ENCODE peak calls at places on chromosomes 1 and 21, in six cellular contexts. R, L, K, N, W and Y are unnamed samples.

GRCh38 chr1:175434268-175434860 is 241.8 kb upstream of the KIAA0040 start:
- DNase-seq in R (peak), L (no peak), K (no peak), N (no peak), W (peak), Y (peak)

GRCh38 chr1:203636306-203636705 is 9.7 kb downstream of the ATP2B4 start:
- DNase-seq in R (no peak), L (no peak), K (no peak), N (no peak), W (no peak), Y (no peak)

GRCh38 chr1:105337427-105337826 is 1587.7 kb downstream of the AMY1C start:
- DNase-seq in R (no peak), L (no peak), K (no peak), N (no peak), W (no peak), Y (no peak)

GRCh38 chr1:197017558-197018146 is 40.3 kb downstream of the CFHR5 start:
- DNase-seq in R (no peak), L (no peak), K (no peak), N (peak), W (no peak), Y (no peak)

GRCh38 chr1:2352341-2353214 is 38.8 kb downstream of the MORN1 start:
- DNase-seq in R (no peak), L (no peak), K (no peak), N (no peak), W (no peak), Y (no peak)

GRCh38 chr1:84141177-84142003 is 2.7 kb upstream of the PRKACB start:
- DNase-seq in R (no peak), L (no peak), K (no peak), N (no peak), W (no peak), Y (no peak)

GRCh38 chr1:59545830-59546229 is 248.9 kb downstream of the FGGY start:
- DNase-seq in R (no peak), L (no peak), K (no peak), N (no peak), W (no peak), Y (no peak)

GRCh38 chr1:159177273-159177907 is 6.0 kb downstream of the CADM3 start:
- DNase-seq in R (peak), L (peak), K (no peak), N (no peak), W (peak), Y (no peak)

GRCh38 chr21:35217504-35218060 is 168.5 kb upstream of the RUNX1 start:
- DNase-seq in R (no peak), L (peak), K (no peak), N (no peak), W (no peak), Y (no peak)

GRCh38 chr1:1959840-1960479 is 40.9 kb upstream of the TMEM52 start:
- DNase-seq in R (peak), L (peak), K (peak), N (peak), W (peak), Y (peak)

GRCh38 chr1:217812175-217812574 is 181.0 kb downstream of the SPATA17 start:
- DNase-seq in R (no peak), L (no peak), K (no peak), N (no peak), W (no peak), Y (no peak)

GRCh38 chr1:15051898-15052528 is 101.5 kb upstream of the TMEM51 start:
- DNase-seq in R (no peak), L (no peak), K (no peak), N (no peak), W (no peak), Y (no peak)

GRCh38 chr1:16187748-16188401 is 24.6 kb downstream of the ARHGEF19 start:
- DNase-seq in R (peak), L (peak), K (peak), N (peak), W (peak), Y (peak)
- TF ChIP-seq TAF1 in R (no peak), L (no peak), K (no peak), N (no peak), W (no peak), Y (no peak)

GRCh38 chr1:38905985-38906384 is 24.6 kb upstream of the GJA9 start:
- DNase-seq in R (no peak), L (no peak), K (no peak), N (no peak), W (no peak), Y (no peak)

GRCh38 chr1:38908821-38909220 is 27.4 kb upstream of the GJA9 start:
- DNase-seq in R (no peak), L (no peak), K (no peak), N (no peak), W (no peak), Y (no peak)
- TF ChIP-seq TAF1 in R (no peak), L (no peak), K (no peak), N (no peak), W (no peak), Y (no peak)

DNA sequence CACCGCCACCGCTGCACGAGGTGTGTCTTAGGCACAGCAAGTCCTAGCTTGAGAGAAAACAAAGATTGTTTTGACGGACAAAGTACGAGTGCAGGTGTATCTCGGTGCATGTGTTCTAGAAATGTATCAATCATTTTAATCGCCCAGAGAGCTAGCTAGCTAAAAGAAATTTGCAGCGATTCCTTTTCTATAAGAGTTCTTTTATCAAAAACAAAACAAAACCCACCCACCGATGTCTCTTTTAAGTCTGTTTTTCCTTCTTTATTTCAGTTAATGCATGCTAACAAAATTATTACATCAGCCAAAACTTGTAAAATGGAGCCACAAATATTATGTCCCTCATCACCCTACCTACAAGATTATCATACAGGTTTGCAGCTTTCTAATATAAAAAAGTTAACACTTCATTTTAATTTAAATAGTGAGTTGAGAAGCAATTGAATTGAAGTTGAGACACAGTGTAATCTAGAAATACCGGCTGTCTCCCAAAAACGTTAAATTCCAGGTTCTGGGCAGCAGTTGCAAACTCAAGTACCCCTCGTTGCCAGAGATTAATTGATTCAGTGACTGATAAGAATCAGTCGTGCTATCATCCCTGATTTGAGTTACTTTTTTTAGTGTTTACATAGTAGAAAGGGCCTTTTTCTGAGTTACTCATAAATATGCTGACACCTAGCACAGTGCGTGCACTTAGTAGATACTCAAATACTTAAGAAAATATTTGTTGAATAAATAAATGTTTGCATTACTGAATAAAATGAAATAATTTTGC is 1.5 kb upstream of the SYDE2 start:
- DNase-seq in R (no peak), L (no peak), K (no peak), N (no peak), W (no peak), Y (no peak)
- TF ChIP-seq TAF1 in R (no peak), L (no peak), K (no peak), N (no peak), W (no peak), Y (no peak)

GRCh38 chr1:240189386-240189989 is 97.8 kb downstream of the FMN2 start:
- DNase-seq in R (peak), L (peak), K (no peak), N (peak), W (peak), Y (no peak)
- TF ChIP-seq TAF1 in R (no peak), L (no peak), K (no peak), N (no peak), W (no peak), Y (no peak)